ENCODE peak calls at places on chromosomes 13 and 19, in ten cellular contexts. R is GM04504, Y is progenitor cell of endocrine pancreas, H is mesenteric fat pad, Z is endothelial cell, K is endothelial cell of umbilical vein, E is EL, V is AG10803, P is GM23338, T is kidney tubule cell. C is an unnamed sample.

GRCh38 chr19:57570707-57571106 is 8.0 kb downstream of the ZNF416 start:
- DNase-seq in R (no peak), Y (no peak), H (no peak), Z (no peak), K (no peak), E (no peak), V (no peak), P (no peak), T (no peak), C (no peak)

GRCh38 chr19:46515879-46516350 is 20.2 kb upstream of the PNMA8B start:
- DNase-seq in R (no peak), Y (no peak), H (no peak), Z (no peak), K (peak; percentile 31), E (peak; percentile 44), V (peak; percentile 40), P (peak; percentile 80), T (peak; percentile 49), C (peak; percentile 20)

GRCh38 chr13:42930136-42930535 is 61.9 kb downstream of the EPSTI1 start:
- DNase-seq in R (no peak), Y (no peak), H (no peak), Z (no peak), K (no peak), E (no peak), V (no peak), P (no peak), T (no peak), C (no peak)

GRCh38 chr19:37243206-37243632 is 25.2 kb downstream of the ZNF383 start:
- DNase-seq in R (no peak), Y (no peak), H (no peak), Z (no peak), K (no peak), E (no peak), V (no peak), P (no peak), T (no peak), C (no peak)

GRCh38 chr13:59677966-59678814 is 485.5 kb downstream of the DIAPH3 start:
- DNase-seq in R (no peak), Y (no peak), H (no peak), Z (peak; percentile 35), K (peak; percentile 79), E (peak; percentile 29), V (peak; percentile 57), P (peak; percentile 78), T (peak; percentile 67), C (peak; percentile 41)

GRCh38 chr13:82636119-82636518 is 1246.2 kb downstream of the SLITRK1 start:
- DNase-seq in R (no peak), Y (no peak), H (no peak), Z (no peak), K (no peak), E (no peak), V (no peak), P (no peak), T (no peak), C (no peak)

GRCh38 chr13:40026741-40027140 is 371.3 kb downstream of the COG6 start:
- DNase-seq in R (no peak), Y (no peak), H (no peak), Z (no peak), K (no peak), E (no peak), V (no peak), P (no peak), T (no peak), C (no peak)

GRCh38 chr19:2083174-2083854 is 12.8 kb downstream of the MOB3A start:
- DNase-seq in R (no peak), Y (no peak), H (no peak), Z (no peak), K (no peak), E (no peak), V (no peak), P (no peak), T (no peak), C (no peak)

GRCh38 chr19:1122972-1123363 is 19.2 kb downstream of the GPX4 start:
- DNase-seq in R (peak; percentile 40), Y (no peak), H (no peak), Z (peak; percentile 77), K (peak; percentile 69), E (peak; percentile 80), V (peak; percentile 75), P (peak; percentile 93), T (peak; percentile 74), C (no peak)

GRCh38 chr13:98847780-98848179 is 95.3 kb upstream of the SLC15A1 start:
- DNase-seq in R (no peak), Y (no peak), H (no peak), Z (peak; percentile 22), K (no peak), E (no peak), V (no peak), P (peak; percentile 69), T (no peak), C (no peak)

C was measured in hippocampal formation.